ENCODE peak calls at places on chromosome 4, in ten cellular contexts. C is uterus, X is PC-3, D is tibial nerve, Z is psoas muscle, G is osteoblast, P is AG09309, B is HFF-Myc, S is B cell, Q is OCI-LY7. W is an unnamed sample.

GRCh38 chr4:7430368-7430964 is 4.3 kb downstream of the PSAPL1 start:
- DNase-seq in C (no peak), X (peak), D (no peak), Z (no peak), G (peak), P (no peak), B (no peak), S (no peak), Q (no peak), W (no peak)

GRCh38 chr4:36399762-36400353 is 118.4 kb downstream of the DTHD1 start:
- DNase-seq in C (no peak), X (peak), D (no peak), Z (no peak), G (no peak), P (no peak), B (no peak), S (no peak), Q (peak), W (no peak)

GRCh38 chr4:126916626-126917140 is 716.1 kb upstream of the INTU start:
- DNase-seq in C (no peak), X (no peak), D (no peak), Z (no peak), G (no peak), P (peak), B (peak), S (no peak), Q (no peak), W (no peak)

GRCh38 chr4:83362492-83363329 is 28.1 kb upstream of the HPSE start:
- DNase-seq in C (no peak), X (peak), D (no peak), Z (no peak), G (no peak), P (peak), B (peak), S (no peak), Q (peak), W (no peak)

GRCh38 chr4:147136308-147136707 is 190.6 kb upstream of the TTC29 start:
- DNase-seq in C (peak), X (no peak), D (no peak), Z (no peak), G (no peak), P (no peak), B (no peak), S (no peak), Q (no peak), W (no peak)

GRCh38 chr4:127668770-127669169 is 36.0 kb downstream of the INTU start:
- DNase-seq in C (no peak), X (no peak), D (no peak), Z (no peak), G (no peak), P (no peak), B (no peak), S (no peak), Q (no peak), W (no peak)

GRCh38 chr4:82739292-82740190 is 59.1 kb downstream of the SCD5 start:
- DNase-seq in C (peak), X (peak), D (peak), Z (peak), G (peak), P (no peak), B (no peak), S (peak), Q (peak), W (peak)

GRCh38 chr4:27929141-27929540 is 1068.5 kb downstream of the STIM2 start:
- DNase-seq in C (no peak), X (peak), D (no peak), Z (no peak), G (no peak), P (no peak), B (no peak), S (no peak), Q (no peak), W (no peak)

GRCh38 chr4:86927843-86928395 is 6.9 kb upstream of the AFF1 start:
- DNase-seq in C (peak), X (peak), D (no peak), Z (peak), G (peak), P (peak), B (no peak), S (no peak), Q (no peak), W (no peak)

GRCh38 chr4:103634236-103634635 is 85.5 kb downstream of the TACR3 start:
- DNase-seq in C (no peak), X (peak), D (no peak), Z (no peak), G (no peak), P (no peak), B (no peak), S (no peak), Q (no peak), W (no peak)

GRCh38 chr4:137032242-137032641 is 500.1 kb downstream of the PCDH18 start:
- DNase-seq in C (no peak), X (no peak), D (no peak), Z (no peak), G (no peak), P (no peak), B (no peak), S (no peak), Q (peak), W (no peak)

GRCh38 chr4:15501941-15502340 is 32.3 kb downstream of the CC2D2A start:
- DNase-seq in C (no peak), X (no peak), D (no peak), Z (no peak), G (no peak), P (no peak), B (no peak), S (no peak), Q (no peak), W (no peak)

GRCh38 chr4:25477251-25477650 is 100.2 kb downstream of the ANAPC4 start:
- DNase-seq in C (no peak), X (no peak), D (no peak), Z (no peak), G (peak), P (no peak), B (no peak), S (no peak), Q (no peak), W (no peak)

DNA sequence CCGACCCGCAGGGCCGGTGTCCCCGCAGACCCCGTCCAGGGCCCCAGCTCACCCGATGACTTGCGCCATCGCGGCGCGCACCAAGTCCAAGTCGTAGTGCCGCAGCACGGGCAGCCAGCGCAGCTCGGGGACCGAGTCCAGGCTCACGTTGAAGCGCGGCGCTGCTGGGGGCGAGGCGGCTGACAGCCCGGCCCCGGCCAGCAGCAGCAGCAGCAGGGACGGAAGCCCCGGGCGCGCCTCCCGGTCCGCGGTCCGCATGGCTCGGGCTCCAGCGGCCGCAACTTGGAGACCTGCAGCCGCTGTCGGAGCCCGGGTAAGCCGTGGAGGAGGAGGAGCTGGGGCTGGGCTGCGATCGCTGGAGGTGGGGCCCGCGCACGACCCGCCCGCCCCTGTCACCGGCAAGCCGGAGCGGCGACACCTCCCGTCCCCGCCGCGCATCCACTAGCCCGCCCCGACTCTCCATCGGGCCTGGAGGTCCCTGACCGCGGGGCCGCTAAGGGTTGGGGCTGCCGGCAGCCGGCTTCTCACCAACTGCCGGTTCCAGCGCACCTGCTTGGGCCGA is at the start of gene NAAA:
- DNase-seq in C (peak), X (peak), D (peak), Z (peak), G (peak), P (no peak), B (no peak), S (peak), Q (peak), W (peak)
- TF ChIP-seq CTCF in C (no peak), X (no peak), D (peak), Z (peak), G (no peak), P (peak), B (no peak), S (no peak), Q (peak), W (no peak)

GRCh38 chr4:3318561-3319021 is 25.8 kb downstream of the RGS12 start:
- DNase-seq in C (no peak), X (no peak), D (no peak), Z (no peak), G (no peak), P (no peak), B (no peak), S (no peak), Q (no peak), W (no peak)
- TF ChIP-seq CTCF in C (no peak), X (peak), D (no peak), Z (no peak), G (peak), P (no peak), B (peak), S (no peak), Q (no peak), W (no peak)

DNA sequence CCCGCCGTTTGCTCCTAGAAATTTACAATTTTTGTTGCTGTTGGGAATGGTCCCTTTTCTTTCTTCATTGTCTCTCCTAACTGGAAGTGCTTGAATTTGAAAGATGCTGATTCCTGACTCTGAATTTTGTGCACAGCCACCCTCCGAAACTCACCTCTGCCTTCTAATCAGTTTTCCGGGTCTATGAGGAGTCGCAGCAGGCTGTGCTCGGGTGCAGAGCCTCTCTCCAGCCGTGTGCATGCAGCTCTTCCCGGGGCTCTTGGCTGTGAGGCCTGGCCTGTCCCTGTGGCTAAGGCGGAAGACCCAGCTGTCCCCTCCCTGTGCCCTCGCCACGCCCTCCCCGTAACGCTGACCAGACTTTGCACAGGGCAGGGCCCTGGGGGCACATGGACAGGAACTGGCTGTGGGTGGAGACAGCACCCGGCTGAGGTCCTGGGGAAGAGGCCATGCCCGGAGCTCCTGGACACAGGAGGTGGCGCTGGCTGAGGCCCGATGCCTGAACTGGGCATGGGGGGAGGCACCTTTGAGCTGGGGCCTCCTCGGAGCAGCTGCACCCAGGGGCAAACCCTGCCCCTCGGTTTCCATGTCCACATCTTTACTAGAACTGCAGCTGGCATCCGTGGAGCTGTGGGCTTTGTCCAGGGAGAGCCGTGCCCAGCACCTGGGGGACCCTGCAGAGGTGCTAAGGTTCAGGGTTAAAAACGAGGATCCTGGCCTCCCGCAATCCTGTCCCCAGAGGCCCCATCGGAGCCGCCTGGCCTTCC is 32.6 kb upstream of the SPON2 start:
- DNase-seq in C (peak), X (no peak), D (peak), Z (peak), G (peak), P (no peak), B (no peak), S (no peak), Q (no peak), W (no peak)
- TF ChIP-seq CTCF in C (no peak), X (no peak), D (no peak), Z (no peak), G (no peak), P (no peak), B (no peak), S (no peak), Q (no peak), W (no peak)

GRCh38 chr4:165351359-165352130 is 24.1 kb downstream of the MSMO1 start:
- DNase-seq in C (no peak), X (no peak), D (no peak), Z (no peak), G (no peak), P (no peak), B (no peak), S (no peak), Q (no peak), W (no peak)

GRCh38 chr4:165360985-165361678 is 17.7 kb upstream of the CPE start:
- DNase-seq in C (no peak), X (no peak), D (no peak), Z (no peak), G (no peak), P (no peak), B (no peak), S (no peak), Q (no peak), W (no peak)

GRCh38 chr4:165359501-165359900 is 19.3 kb upstream of the CPE start:
- DNase-seq in C (no peak), X (no peak), D (no peak), Z (no peak), G (peak), P (no peak), B (no peak), S (no peak), Q (no peak), W (no peak)

GRCh38 chr4:165360041-165360782 is 18.6 kb upstream of the CPE start:
- DNase-seq in C (no peak), X (no peak), D (no peak), Z (no peak), G (no peak), P (peak), B (peak), S (no peak), Q (no peak), W (no peak)

DNA sequence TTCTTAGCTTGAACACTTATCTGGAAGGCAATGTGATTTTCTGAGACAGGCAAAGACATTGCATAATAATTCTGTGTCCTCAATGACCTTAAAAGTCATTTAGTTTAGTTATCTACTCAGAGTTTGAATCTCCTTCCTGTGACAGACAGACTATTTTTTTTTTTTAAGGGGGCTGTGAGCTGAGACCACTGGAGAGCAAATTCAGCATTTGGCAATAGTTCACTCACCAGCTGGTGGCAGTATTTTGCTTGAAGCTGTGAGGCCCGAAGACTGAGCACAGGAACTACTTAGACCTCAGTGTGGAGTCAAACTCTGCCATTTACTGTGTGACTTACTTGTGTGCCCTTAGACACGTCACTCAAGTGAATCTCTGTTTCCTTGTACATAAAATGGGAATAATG is 22.9 kb upstream of the CPE start:
- DNase-seq in C (no peak), X (peak), D (no peak), Z (no peak), G (peak), P (no peak), B (no peak), S (no peak), Q (peak), W (no peak)
- TF ChIP-seq CTCF in C (peak), X (peak), D (peak), Z (peak), G (peak), P (peak), B (peak), S (no peak), Q (peak), W (peak)

GRCh38 chr4:163109967-163110366 is 56.7 kb downstream of the NAF1 start:
- DNase-seq in C (no peak), X (no peak), D (no peak), Z (no peak), G (no peak), P (no peak), B (no peak), S (no peak), Q (no peak), W (no peak)

GRCh38 chr4:163110442-163110841 is 56.2 kb downstream of the NAF1 start:
- DNase-seq in C (no peak), X (no peak), D (no peak), Z (no peak), G (no peak), P (no peak), B (no peak), S (no peak), Q (no peak), W (no peak)

GRCh38 chr4:163113921-163114703 is 52.6 kb downstream of the NAF1 start:
- DNase-seq in C (no peak), X (no peak), D (no peak), Z (no peak), G (no peak), P (no peak), B (no peak), S (no peak), Q (no peak), W (no peak)

GRCh38 chr4:163108614-163109013 is 58.1 kb downstream of the NAF1 start:
- DNase-seq in C (no peak), X (no peak), D (no peak), Z (no peak), G (no peak), P (no peak), B (no peak), S (no peak), Q (no peak), W (no peak)

DNA sequence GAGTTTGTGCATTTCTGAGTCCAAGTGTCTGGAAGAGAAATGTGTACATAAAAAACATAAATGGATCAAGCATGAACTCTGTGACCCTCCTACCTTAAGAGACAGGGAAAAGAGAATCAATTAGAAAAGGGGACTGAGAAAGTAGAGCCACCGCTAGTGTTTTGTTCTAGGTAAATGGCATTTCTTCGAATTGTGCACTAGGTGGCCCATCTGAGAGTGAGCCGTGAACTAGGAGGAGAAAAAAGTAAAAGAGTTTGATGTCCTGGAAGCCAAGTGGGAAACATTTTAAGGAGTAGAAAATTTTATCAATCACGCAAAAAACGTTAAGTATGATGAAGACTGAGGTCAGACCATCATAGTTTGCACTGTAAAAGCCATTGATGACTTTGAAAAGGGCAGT is 55.1 kb downstream of the NAF1 start:
- DNase-seq in C (no peak), X (peak), D (no peak), Z (no peak), G (no peak), P (no peak), B (no peak), S (no peak), Q (no peak), W (no peak)
- TF ChIP-seq CTCF in C (no peak), X (peak), D (no peak), Z (no peak), G (peak), P (peak), B (peak), S (no peak), Q (peak), W (peak)

GRCh38 chr4:24032371-24032989 is 142.6 kb upstream of the PPARGC1A start:
- DNase-seq in C (no peak), X (no peak), D (no peak), Z (peak), G (no peak), P (no peak), B (no peak), S (no peak), Q (peak), W (no peak)
- TF ChIP-seq CTCF in C (no peak), X (no peak), D (no peak), Z (peak), G (peak), P (peak), B (peak), S (no peak), Q (peak), W (peak)

DNA sequence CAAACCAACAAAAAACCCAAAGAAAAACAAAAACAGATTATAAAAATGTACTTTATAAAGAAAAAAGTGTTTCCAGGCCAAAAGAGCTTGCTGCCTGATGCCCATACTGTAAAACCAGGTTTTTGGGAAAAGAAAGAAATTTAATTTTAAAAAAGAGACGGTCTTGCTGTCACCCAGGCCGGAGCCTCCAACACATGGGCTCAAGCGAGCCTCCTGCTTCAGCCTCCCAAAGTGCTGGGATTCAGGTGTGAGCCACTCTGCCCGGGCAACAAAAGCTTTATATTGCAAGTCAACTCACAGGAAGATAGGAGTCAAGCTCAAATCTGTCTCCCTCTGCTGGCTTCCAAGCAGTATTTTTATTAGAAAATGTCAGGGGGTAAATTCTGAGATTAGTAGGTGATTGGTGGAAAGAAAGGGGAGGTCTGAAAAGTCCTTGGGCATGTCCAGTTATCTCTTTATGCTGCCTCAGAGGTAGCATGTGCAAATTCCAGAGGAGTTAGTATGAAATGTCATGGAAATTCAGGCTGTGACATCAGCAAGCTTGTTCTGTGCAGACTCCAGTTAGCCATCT is 39.4 kb downstream of the MGST2 start:
- DNase-seq in C (no peak), X (peak), D (no peak), Z (no peak), G (no peak), P (no peak), B (no peak), S (no peak), Q (peak), W (no peak)
- TF ChIP-seq CTCF in C (no peak), X (peak), D (no peak), Z (peak), G (peak), P (peak), B (no peak), S (no peak), Q (peak), W (no peak)

DNA sequence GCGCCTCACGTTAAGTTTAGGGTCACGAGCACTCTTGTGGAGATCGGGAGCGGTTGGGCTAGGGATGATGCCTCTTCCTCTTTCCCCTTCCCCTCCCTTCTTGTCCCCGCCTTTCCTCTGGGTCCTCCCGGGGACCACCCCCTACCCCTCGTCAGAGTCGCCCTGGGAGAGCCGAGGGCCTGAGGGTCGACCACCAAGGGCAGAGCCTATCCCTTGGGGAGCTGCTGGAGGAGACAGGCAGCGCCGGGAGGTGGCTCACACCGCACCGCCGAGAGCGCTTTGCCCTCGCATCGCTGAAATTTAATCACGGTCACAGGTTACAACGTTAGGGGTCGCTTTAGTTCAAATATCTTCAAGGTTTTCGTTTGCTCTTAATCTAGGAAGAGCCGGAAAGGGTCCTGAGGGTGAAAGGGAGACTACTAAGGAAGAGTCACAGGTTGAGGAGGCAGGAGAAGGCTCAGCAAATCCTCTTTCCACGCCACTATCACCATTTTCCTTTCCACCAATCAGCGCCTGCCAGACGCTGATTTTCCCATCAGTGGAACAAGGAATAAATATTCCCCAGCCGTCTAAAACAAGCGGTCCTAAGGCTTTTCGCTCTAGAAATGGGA is 529 bp upstream of the SNCA start:
- DNase-seq in C (no peak), X (no peak), D (no peak), Z (no peak), G (no peak), P (no peak), B (no peak), S (peak), Q (no peak), W (peak)
- TF ChIP-seq CTCF in C (no peak), X (no peak), D (peak), Z (no peak), G (no peak), P (no peak), B (peak), S (no peak), Q (no peak), W (peak)

DNA sequence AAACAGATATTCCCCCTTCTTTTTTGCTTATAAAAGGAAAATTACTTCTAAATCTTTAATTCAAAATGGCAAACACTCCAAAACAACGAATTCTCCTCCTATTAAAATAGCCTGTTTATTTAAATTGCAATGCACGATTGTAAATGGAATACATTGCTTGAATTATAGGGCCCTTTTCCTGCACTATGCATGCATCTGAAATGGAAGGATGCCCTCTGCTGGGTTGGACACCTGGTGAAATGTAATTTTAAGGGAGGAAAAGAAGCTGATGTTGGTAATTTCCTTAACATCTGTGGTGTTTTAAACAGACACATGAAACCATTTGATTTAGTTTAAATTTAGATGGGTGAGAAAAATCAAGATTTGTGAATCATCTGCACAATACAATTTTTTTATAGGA is 72.8 kb downstream of the GRXCR1 start:
- DNase-seq in C (no peak), X (peak), D (no peak), Z (no peak), G (no peak), P (no peak), B (no peak), S (no peak), Q (peak), W (no peak)
- TF ChIP-seq CTCF in C (no peak), X (peak), D (no peak), Z (no peak), G (no peak), P (no peak), B (no peak), S (no peak), Q (peak), W (peak)

W was measured in D721Med.